ENCODE peak calls at places on chromosomes 6 and 20, in five cellular contexts. One of them, this sample, is unnamed.

GRCh38 chr6:80438728-80439127 is 332.3 kb downstream of the BCKDHB start:
- DNase-seq in trophoblast cell: peak; percentile 81
- DNase-seq in H9: no peak
- DNase-seq in mesenchymal stem cell: peak; percentile 70
- DNase-seq in IMR-90: peak; percentile 90
- DNase-seq in this sample: peak; percentile 73

GRCh38 chr6:44701637-44702101 is 314.2 kb downstream of the CDC5L start:
- DNase-seq in H9: peak; percentile 45
- DNase-seq in trophoblast cell: no peak
- DNase-seq in IMR-90: no peak
- DNase-seq in mesenchymal stem cell: no peak
- DNase-seq in this sample: peak; percentile 64

GRCh38 chr6:84356907-84357306 is 129.5 kb upstream of the CEP162 start:
- DNase-seq in mesenchymal stem cell: no peak
- DNase-seq in H9: no peak
- DNase-seq in trophoblast cell: no peak
- DNase-seq in IMR-90: no peak
- DNase-seq in this sample: no peak

GRCh38 chr6:169337881-169338445 is 84.3 kb upstream of the THBS2 start:
- DNase-seq in IMR-90: no peak
- DNase-seq in mesenchymal stem cell: no peak
- DNase-seq in trophoblast cell: no peak
- DNase-seq in H9: no peak
- DNase-seq in this sample: no peak

GRCh38 chr6:169106176-169106575 is 147.5 kb downstream of the THBS2 start:
- DNase-seq in H9: no peak
- DNase-seq in mesenchymal stem cell: no peak
- DNase-seq in IMR-90: peak; percentile 36
- DNase-seq in trophoblast cell: peak; percentile 20
- DNase-seq in this sample: peak; percentile 24

GRCh38 chr6:19444481-19444880 is 392.7 kb upstream of the ID4 start:
- DNase-seq in IMR-90: peak; percentile 7
- DNase-seq in H9: no peak
- DNase-seq in mesenchymal stem cell: peak; percentile 3
- DNase-seq in trophoblast cell: no peak
- DNase-seq in this sample: no peak

GRCh38 chr6:138520463-138520862 is 21.2 kb upstream of the NHSL1 start:
- DNase-seq in IMR-90: no peak
- DNase-seq in trophoblast cell: peak; percentile 80
- DNase-seq in mesenchymal stem cell: peak; percentile 33
- DNase-seq in H9: no peak
- DNase-seq in this sample: no peak

GRCh38 chr20:35618032-35618371 is 2.4 kb downstream of the SPAG4 start:
- DNase-seq in trophoblast cell: no peak
- DNase-seq in H9: no peak
- DNase-seq in mesenchymal stem cell: no peak
- DNase-seq in IMR-90: no peak
- DNase-seq in this sample: no peak

GRCh38 chr6:11013671-11014070 is 30.4 kb downstream of the ELOVL2 start:
- DNase-seq in IMR-90: no peak
- DNase-seq in mesenchymal stem cell: no peak
- DNase-seq in trophoblast cell: no peak
- DNase-seq in H9: no peak
- DNase-seq in this sample: no peak

GRCh38 chr6:141562181-141562800 is 570.4 kb upstream of the GJE1 start:
- DNase-seq in H9: peak; percentile 76
- DNase-seq in trophoblast cell: peak; percentile 12
- DNase-seq in mesenchymal stem cell: peak; percentile 43
- DNase-seq in IMR-90: no peak
- DNase-seq in this sample: peak; percentile 91

GRCh38 chr6:31115941-31116560 is 1.5 kb downstream of the PSORS1C1 start:
- DNase-seq in IMR-90: no peak
- DNase-seq in H9: no peak
- DNase-seq in trophoblast cell: no peak
- DNase-seq in mesenchymal stem cell: no peak
- DNase-seq in this sample: no peak

GRCh38 chr6:26270903-26271639 is 93.9 kb upstream of the BTN3A2 start:
- DNase-seq in H9: peak; percentile 86
- DNase-seq in trophoblast cell: peak; percentile 92
- DNase-seq in IMR-90: peak; percentile 90
- DNase-seq in mesenchymal stem cell: peak; percentile 92
- DNase-seq in this sample: peak; percentile 98

GRCh38 chr6:169445661-169446581 is 192.3 kb upstream of the THBS2 start:
- DNase-seq in mesenchymal stem cell: no peak
- DNase-seq in H9: no peak
- DNase-seq in trophoblast cell: no peak
- DNase-seq in IMR-90: no peak
- DNase-seq in this sample: no peak

GRCh38 chr6:24359640-24360454 is 2.0 kb upstream of the DCDC2 start:
- DNase-seq in mesenchymal stem cell: peak; percentile 91
- DNase-seq in trophoblast cell: peak; percentile 75
- DNase-seq in IMR-90: peak; percentile 65
- DNase-seq in H9: peak; percentile 93
- DNase-seq in this sample: peak; percentile 93

GRCh38 chr20:32167552-32167951 is 40.0 kb downstream of the PLAGL2 start:
- DNase-seq in trophoblast cell: no peak
- DNase-seq in mesenchymal stem cell: no peak
- DNase-seq in H9: no peak
- DNase-seq in IMR-90: no peak
- DNase-seq in this sample: no peak

GRCh38 chr6:41936073-41936837 is 5.4 kb downstream of the CCND3 start:
- DNase-seq in mesenchymal stem cell: peak; percentile 92
- DNase-seq in trophoblast cell: peak; percentile 87
- DNase-seq in IMR-90: peak; percentile 85
- DNase-seq in H9: peak; percentile 79
- DNase-seq in this sample: peak; percentile 89

GRCh38 chr20:45752747-45753146 is 30.6 kb downstream of the SPINT4 start:
- DNase-seq in H9: no peak
- DNase-seq in mesenchymal stem cell: no peak
- DNase-seq in trophoblast cell: no peak
- DNase-seq in IMR-90: peak; percentile 6
- DNase-seq in this sample: no peak

GRCh38 chr20:5118220-5119142 is 1.3 kb downstream of the PCNA start:
- DNase-seq in H9: no peak
- DNase-seq in mesenchymal stem cell: peak; percentile 9
- DNase-seq in IMR-90: no peak
- DNase-seq in trophoblast cell: no peak
- DNase-seq in this sample: no peak

DNA sequence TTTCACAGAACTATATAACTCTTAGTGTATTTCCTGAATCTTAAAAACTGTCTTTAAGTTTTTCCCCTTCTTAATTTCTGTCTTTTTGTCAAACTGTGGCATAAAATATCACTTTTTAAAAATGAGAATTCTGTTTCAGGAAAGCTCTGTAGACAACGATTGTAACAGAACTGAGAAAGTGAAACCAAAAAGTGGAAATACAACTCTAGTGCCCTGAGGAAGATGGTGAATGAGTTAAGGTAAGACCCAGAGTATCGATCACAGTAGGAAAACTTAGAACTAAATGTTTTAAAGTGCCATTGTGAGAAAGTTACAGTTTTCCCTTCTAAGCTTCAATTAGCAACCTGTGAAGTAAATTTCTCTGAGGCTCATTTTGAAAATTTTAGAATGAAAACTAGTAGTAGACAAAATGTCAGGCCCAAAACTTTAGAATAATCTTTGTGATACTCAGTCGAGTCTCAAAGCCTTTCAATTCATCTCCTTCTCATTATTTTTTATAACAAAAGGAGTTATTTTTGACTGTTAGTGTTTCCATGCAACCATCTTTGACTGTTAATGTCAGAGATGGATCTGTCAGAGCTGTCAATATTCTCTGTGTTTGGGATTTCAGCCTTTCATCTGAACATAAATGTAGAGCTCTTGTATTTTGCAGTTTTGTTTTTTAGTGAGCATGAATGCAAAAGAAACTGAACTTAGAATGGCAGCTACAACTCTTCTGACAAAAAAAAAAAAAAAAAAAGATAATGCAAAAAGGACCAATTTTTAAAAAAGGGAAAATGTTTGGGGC is 19.0 kb upstream of the TRDN start:
- DNase-seq in H9: no peak
- DNase-seq in trophoblast cell: no peak
- DNase-seq in IMR-90: no peak
- DNase-seq in mesenchymal stem cell: peak; percentile 22
- DNase-seq in this sample: no peak
- H3K9ac ChIP-seq in H9: no peak overlapping the region
- H3K9ac ChIP-seq in trophoblast cell: no peak overlapping the region
- H3K9ac ChIP-seq in IMR-90: no peak overlapping the region
- H3K9ac ChIP-seq in mesenchymal stem cell: peak overlapping the region; percentile 93
- H3K9ac ChIP-seq in this sample: no peak overlapping the region

DNA sequence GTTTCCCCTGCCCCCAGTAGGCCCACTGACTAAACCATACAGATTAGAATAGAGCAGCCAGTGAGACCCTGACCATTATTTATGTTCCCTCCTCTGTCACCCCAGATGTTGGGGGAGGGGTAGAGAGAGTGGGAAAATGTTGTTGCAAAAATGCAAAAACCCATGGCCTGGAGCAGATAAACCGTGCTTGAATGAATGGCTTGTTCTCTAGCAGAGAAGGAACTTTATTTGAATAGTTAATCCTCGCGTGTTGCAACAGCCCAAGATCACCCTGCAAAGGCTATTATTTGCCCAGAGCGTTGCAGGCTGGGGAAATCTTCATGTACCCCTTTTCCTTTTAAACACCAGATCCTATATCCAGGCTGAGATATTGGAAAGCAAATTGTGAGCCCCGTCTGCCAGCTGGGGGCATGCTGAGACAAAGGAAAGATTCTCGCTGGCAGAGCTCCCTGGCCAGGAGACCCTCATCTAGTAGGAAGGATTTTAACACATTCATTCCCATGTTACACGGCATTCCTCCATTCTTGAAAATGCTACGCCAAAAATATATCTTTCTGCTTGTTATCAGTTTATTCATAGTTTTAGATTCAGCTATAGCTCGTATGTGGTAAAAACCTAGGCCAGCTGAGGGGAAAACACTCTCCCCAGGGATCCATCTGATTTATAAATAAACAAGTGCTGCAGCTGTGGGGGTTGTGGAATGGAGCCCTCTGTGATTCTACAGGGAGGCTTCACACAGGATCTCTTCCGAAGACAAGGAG is 53.0 kb downstream of the LINC00237 start:
- DNase-seq in mesenchymal stem cell: no peak
- DNase-seq in trophoblast cell: no peak
- DNase-seq in IMR-90: no peak
- DNase-seq in H9: no peak
- DNase-seq in this sample: peak; percentile 53
- H2BK120ac ChIP-seq in mesenchymal stem cell: no peak overlapping the region
- H2BK120ac ChIP-seq in trophoblast cell: no peak overlapping the region
- H2BK120ac ChIP-seq in IMR-90: no peak overlapping the region
- H2BK120ac ChIP-seq in H9: no peak overlapping the region
- H2BK120ac ChIP-seq in this sample: no peak overlapping the region

DNA sequence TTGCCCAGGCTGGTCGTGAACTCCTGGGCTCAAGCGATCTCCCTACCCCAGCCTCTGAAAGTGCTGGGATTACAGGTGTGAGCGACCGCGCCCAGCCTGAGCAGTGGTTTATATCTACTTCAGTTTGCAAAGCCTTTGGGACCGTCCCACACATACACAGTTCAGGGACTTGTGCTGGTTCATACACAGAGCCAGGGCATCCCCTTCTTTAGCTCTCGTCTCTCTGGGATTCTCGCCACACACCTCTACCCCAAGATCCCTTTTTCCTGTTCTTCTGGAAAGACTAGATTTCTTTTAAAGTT is 12.5 kb downstream of the CAP2 start:
- DNase-seq in IMR-90: no peak
- DNase-seq in trophoblast cell: no peak
- DNase-seq in H9: no peak
- DNase-seq in mesenchymal stem cell: no peak
- DNase-seq in this sample: no peak
- H3K9ac ChIP-seq in IMR-90: no peak overlapping the region
- H3K9ac ChIP-seq in trophoblast cell: no peak overlapping the region
- H3K9ac ChIP-seq in H9: no peak overlapping the region
- H3K9ac ChIP-seq in mesenchymal stem cell: no peak overlapping the region
- H3K9ac ChIP-seq in this sample: no peak overlapping the region

GRCh38 chr6:33430991-33431879 is 11.4 kb downstream of the SYNGAP1 start:
- DNase-seq in trophoblast cell: no peak
- DNase-seq in IMR-90: peak; percentile 65
- DNase-seq in mesenchymal stem cell: peak; percentile 81
- DNase-seq in H9: peak; percentile 95
- DNase-seq in this sample: peak; percentile 98
- H2BK120ac ChIP-seq in trophoblast cell: no peak overlapping the region
- H2BK120ac ChIP-seq in IMR-90: no peak overlapping the region
- H2BK120ac ChIP-seq in mesenchymal stem cell: no peak overlapping the region
- H2BK120ac ChIP-seq in H9: no peak overlapping the region
- H2BK120ac ChIP-seq in this sample: peak overlapping the region; percentile 39

DNA sequence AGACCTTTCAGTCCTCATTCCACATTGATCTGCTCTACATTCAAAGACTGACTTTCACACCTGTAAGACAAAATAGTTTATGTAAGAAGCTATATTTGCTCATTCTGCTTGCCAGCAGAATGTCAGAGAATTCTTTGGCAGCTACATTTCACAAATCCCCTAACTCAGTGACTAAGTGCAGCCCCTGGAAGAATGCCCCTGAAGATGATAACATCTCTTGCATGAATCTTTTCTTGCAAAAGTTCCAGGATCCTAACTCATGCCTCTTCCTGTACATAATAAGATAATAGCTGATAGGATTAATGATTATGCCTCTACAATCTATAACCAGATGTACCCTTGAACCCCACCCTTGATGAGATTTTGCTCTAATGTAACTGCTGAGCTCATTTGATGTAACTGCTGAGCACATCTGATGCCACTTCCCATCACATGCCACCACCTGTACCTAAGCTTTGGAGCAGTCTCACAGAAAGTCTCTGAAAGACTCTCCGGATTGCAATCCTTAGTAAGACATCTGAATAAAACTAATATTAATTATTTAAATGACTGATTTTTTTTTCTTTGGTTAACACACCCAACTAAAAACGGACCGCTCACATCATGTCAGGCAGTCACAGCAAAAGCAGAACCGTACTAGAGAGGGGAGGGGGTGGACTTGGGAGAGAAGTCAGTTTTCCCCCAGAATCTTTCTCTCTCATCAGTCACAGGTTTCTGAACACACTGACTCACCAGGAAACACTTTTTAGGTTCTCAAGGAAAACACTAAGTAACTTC is 684 bp upstream of the DNAH8 start:
- DNase-seq in trophoblast cell: peak; percentile 45
- DNase-seq in mesenchymal stem cell: no peak
- DNase-seq in H9: no peak
- DNase-seq in IMR-90: no peak
- DNase-seq in this sample: no peak
- H3K9ac ChIP-seq in trophoblast cell: no peak overlapping the region
- H3K9ac ChIP-seq in mesenchymal stem cell: peak overlapping the region; percentile 54
- H3K9ac ChIP-seq in H9: no peak overlapping the region
- H3K9ac ChIP-seq in IMR-90: no peak overlapping the region
- H3K9ac ChIP-seq in this sample: no peak overlapping the region

GRCh38 chr6:137122612-137123011 is 50.8 kb downstream of the IL22RA2 start:
- DNase-seq in H9: no peak
- DNase-seq in IMR-90: no peak
- DNase-seq in trophoblast cell: no peak
- DNase-seq in mesenchymal stem cell: no peak
- DNase-seq in this sample: no peak
- H2BK120ac ChIP-seq in H9: no peak overlapping the region
- H2BK120ac ChIP-seq in IMR-90: no peak overlapping the region
- H2BK120ac ChIP-seq in trophoblast cell: no peak overlapping the region
- H2BK120ac ChIP-seq in mesenchymal stem cell: no peak overlapping the region
- H2BK120ac ChIP-seq in this sample: no peak overlapping the region

GRCh38 chr20:63163596-63164560 is 52.1 kb downstream of the YTHDF1 start:
- DNase-seq in trophoblast cell: no peak
- DNase-seq in IMR-90: no peak
- DNase-seq in H9: no peak
- DNase-seq in mesenchymal stem cell: no peak
- DNase-seq in this sample: no peak
- H3K9ac ChIP-seq in trophoblast cell: no peak overlapping the region
- H3K9ac ChIP-seq in IMR-90: no peak overlapping the region
- H3K9ac ChIP-seq in H9: no peak overlapping the region
- H3K9ac ChIP-seq in mesenchymal stem cell: no peak overlapping the region
- H3K9ac ChIP-seq in this sample: no peak overlapping the region

GRCh38 chr6:117938324-117938995 is 31.4 kb downstream of the SLC35F1 start:
- DNase-seq in trophoblast cell: no peak
- DNase-seq in mesenchymal stem cell: no peak
- DNase-seq in H9: peak; percentile 57
- DNase-seq in IMR-90: no peak
- DNase-seq in this sample: peak; percentile 59
- H2BK120ac ChIP-seq in trophoblast cell: no peak overlapping the region
- H2BK120ac ChIP-seq in mesenchymal stem cell: no peak overlapping the region
- H2BK120ac ChIP-seq in H9: no peak overlapping the region
- H2BK120ac ChIP-seq in IMR-90: no peak overlapping the region
- H2BK120ac ChIP-seq in this sample: peak overlapping the region; percentile 31

This sample was measured in mesendoderm.